ENCODE peak calls at places on chromosomes 6 and 20, in four cellular contexts. Q is BJ; M is T-helper 9 cell; X is stimulated activated CD4-positive, alpha-beta T cell treated with anti-CD3 and anti-CD28 coated beads, Interleukin-12 subunit alpha, Interleukin-12 subunit beta, amount 100 ng/mL, for 48 hours. B is an unnamed sample.

GRCh38 chr20:49517509-49518100 is 35.1 kb upstream of the KCNB1 start:
- DNase-seq in X (no peak), Q (no peak), M (no peak), B (no peak)

GRCh38 chr6:79461205-79461604 is 76.0 kb downstream of the LCA5 start:
- DNase-seq in X (no peak), Q (no peak), M (no peak), B (no peak)

GRCh38 chr20:34774431-34774830 is 51.0 kb downstream of the NCOA6 start:
- DNase-seq in X (no peak), M (no peak), Q (no peak), B (no peak)

GRCh38 chr6:53199156-53199555 is 50.5 kb upstream of the GCM1 start:
- DNase-seq in X (no peak), Q (no peak), M (no peak), B (no peak)

GRCh38 chr6:118372413-118372812 is 175.7 kb upstream of the PLN start:
- DNase-seq in Q (no peak), X (no peak), M (no peak), B (no peak)

GRCh38 chr6:163761491-163761890 is 347.0 kb downstream of the QKI start:
- DNase-seq in Q (no peak), M (no peak), X (no peak), B (no peak)

GRCh38 chr20:32586291-32586690 is 1.2 kb upstream of the NOL4L start:
- DNase-seq in X (no peak), Q (no peak), M (no peak), B (no peak)

GRCh38 chr20:59832406-59833156 is 100.9 kb downstream of the SYCP2 start:
- DNase-seq in X (no peak), M (no peak), Q (no peak), B (no peak)

GRCh38 chr20:25600632-25601031 is 15.3 kb upstream of the NINL start:
- DNase-seq in Q (no peak), X (no peak), M (no peak), B (no peak)

GRCh38 chr20:44097521-44098255 is 89.3 kb downstream of the JPH2 start:
- DNase-seq in M (no peak), X (no peak), Q (no peak), B (no peak)

GRCh38 chr6:43547202-43547601 is 28.6 kb downstream of the XPO5 start:
- DNase-seq in X (no peak), M (no peak), Q (no peak), B (no peak)

GRCh38 chr6:75449625-75450206 is 43.9 kb downstream of the FILIP1 start:
- DNase-seq in X (no peak), M (no peak), Q (peak; percentile 66), B (no peak)

GRCh38 chr20:57441510-57442154 is 50.4 kb downstream of the RBM38 start:
- DNase-seq in M (no peak), Q (no peak), X (no peak), B (no peak)

GRCh38 chr6:7108196-7108963 is 619 bp downstream of the RREB1 start:
- DNase-seq in Q (no peak), X (no peak), M (peak; percentile 31), B (peak; percentile 49)

GRCh38 chr6:71373943-71374342 is 85.3 kb downstream of the OGFRL1 start:
- DNase-seq in X (no peak), Q (no peak), M (no peak), B (no peak)

GRCh38 chr20:35776513-35777101 is 4.8 kb downstream of the PHF20 start:
- DNase-seq in Q (no peak), X (no peak), M (no peak), B (peak; percentile 75)

GRCh38 chr20:9166153-9166780 is 97.4 kb downstream of the PLCB4 start:
- DNase-seq in M (no peak), X (no peak), Q (no peak), B (no peak)

GRCh38 chr20:62056377-62056776 is 9.3 kb downstream of the TAF4 start:
- DNase-seq in X (no peak), M (no peak), Q (no peak), B (no peak)

GRCh38 chr20:51076841-51077543 is 54.1 kb upstream of the KCNG1 start:
- DNase-seq in X (no peak), Q (no peak), M (no peak), B (no peak)

GRCh38 chr20:59669451-59669850 is 65.1 kb downstream of the PHACTR3 start:
- DNase-seq in X (no peak), Q (no peak), M (no peak), B (no peak)

GRCh38 chr6:118495639-118496296 is 52.3 kb upstream of the PLN start:
- DNase-seq in Q (no peak), X (no peak), M (no peak), B (no peak)

GRCh38 chr20:19993937-19994667 is 23.1 kb upstream of the NAA20 start:
- DNase-seq in M (no peak), Q (no peak), X (no peak), B (no peak)

GRCh38 chr6:71375676-71376075 is 87.1 kb downstream of the OGFRL1 start:
- DNase-seq in Q (no peak), X (no peak), M (no peak), B (no peak)

GRCh38 chr6:26607434-26608230 is 10.9 kb downstream of the ABT1 start:
- DNase-seq in Q (no peak), X (peak; percentile 60), M (no peak), B (no peak)

GRCh38 chr20:12113468-12114371 is 196.0 kb downstream of the BTBD3 start:
- DNase-seq in Q (no peak), M (no peak), X (no peak), B (no peak)

GRCh38 chr6:22008248-22008836 is 288.5 kb downstream of the PRL start:
- DNase-seq in X (no peak), Q (no peak), M (no peak), B (no peak)

GRCh38 chr20:58271596-58272460 is 37.7 kb upstream of the RAB22A start:
- DNase-seq in X (peak; percentile 50), M (no peak), Q (no peak), B (no peak)

GRCh38 chr6:111764238-111765182 is 108.7 kb downstream of the FYN start:
- DNase-seq in M (peak; percentile 45), X (peak; percentile 51), Q (no peak), B (no peak)